ENCODE peak calls at places on chromosomes 2 and 18, in eight cellular contexts. One of them, this sample, is unnamed.

GRCh38 chr2:128228894-128229293 is 89.8 kb downstream of the HS6ST1 start:
- DNase-seq in activated CD4-positive, alpha-beta T cell treated with anti-CD3 and anti-CD28 coated beads, Interleukin-2, amount 10 ng/mL, durations not matched to agents 7 days and 5 days: no peak
- DNase-seq in IMR-90: peak; percentile 25
- DNase-seq in ACHN: no peak
- DNase-seq in stimulated activated CD4-positive, alpha-beta T cell treated with anti-CD3 and anti-CD28 coated beads, TNF-alpha, amount 100 ng/mL, for 4 hours: no peak
- DNase-seq in lower lobe of right lung: no peak
- DNase-seq in hippocampal formation: no peak
- DNase-seq in left cardiac atrium: no peak
- DNase-seq in this sample: peak; percentile 70

GRCh38 chr2:186903183-186903582 is 54.2 kb upstream of the ZSWIM2 start:
- DNase-seq in hippocampal formation: no peak
- DNase-seq in left cardiac atrium: no peak
- DNase-seq in activated CD4-positive, alpha-beta T cell treated with anti-CD3 and anti-CD28 coated beads, Interleukin-2, amount 10 ng/mL, durations not matched to agents 7 days and 5 days: no peak
- DNase-seq in lower lobe of right lung: no peak
- DNase-seq in ACHN: peak; percentile 43
- DNase-seq in IMR-90: no peak
- DNase-seq in stimulated activated CD4-positive, alpha-beta T cell treated with anti-CD3 and anti-CD28 coated beads, TNF-alpha, amount 100 ng/mL, for 4 hours: no peak
- DNase-seq in this sample: no peak

GRCh38 chr2:52510432-52510831 is 1257.2 kb upstream of the CHAC2 start:
- DNase-seq in stimulated activated CD4-positive, alpha-beta T cell treated with anti-CD3 and anti-CD28 coated beads, TNF-alpha, amount 100 ng/mL, for 4 hours: no peak
- DNase-seq in ACHN: no peak
- DNase-seq in activated CD4-positive, alpha-beta T cell treated with anti-CD3 and anti-CD28 coated beads, Interleukin-2, amount 10 ng/mL, durations not matched to agents 7 days and 5 days: no peak
- DNase-seq in hippocampal formation: no peak
- DNase-seq in lower lobe of right lung: no peak
- DNase-seq in left cardiac atrium: no peak
- DNase-seq in IMR-90: peak; percentile 78
- DNase-seq in this sample: no peak

GRCh38 chr2:59301466-59302402 is 1060.6 kb upstream of the FANCL start:
- DNase-seq in lower lobe of right lung: no peak
- DNase-seq in stimulated activated CD4-positive, alpha-beta T cell treated with anti-CD3 and anti-CD28 coated beads, TNF-alpha, amount 100 ng/mL, for 4 hours: no peak
- DNase-seq in IMR-90: peak; percentile 70
- DNase-seq in ACHN: peak; percentile 78
- DNase-seq in hippocampal formation: peak; percentile 68
- DNase-seq in activated CD4-positive, alpha-beta T cell treated with anti-CD3 and anti-CD28 coated beads, Interleukin-2, amount 10 ng/mL, durations not matched to agents 7 days and 5 days: peak; percentile 27
- DNase-seq in left cardiac atrium: peak; percentile 21
- DNase-seq in this sample: peak; percentile 53

GRCh38 chr2:229342376-229342775 is 71.3 kb upstream of the PID1 start:
- DNase-seq in stimulated activated CD4-positive, alpha-beta T cell treated with anti-CD3 and anti-CD28 coated beads, TNF-alpha, amount 100 ng/mL, for 4 hours: no peak
- DNase-seq in ACHN: peak; percentile 42
- DNase-seq in IMR-90: no peak
- DNase-seq in left cardiac atrium: peak; percentile 39
- DNase-seq in activated CD4-positive, alpha-beta T cell treated with anti-CD3 and anti-CD28 coated beads, Interleukin-2, amount 10 ng/mL, durations not matched to agents 7 days and 5 days: no peak
- DNase-seq in hippocampal formation: no peak
- DNase-seq in lower lobe of right lung: peak; percentile 60
- DNase-seq in this sample: no peak

GRCh38 chr2:38709515-38710194 is 41.5 kb downstream of the SRSF7 start:
- DNase-seq in ACHN: no peak
- DNase-seq in left cardiac atrium: no peak
- DNase-seq in lower lobe of right lung: no peak
- DNase-seq in stimulated activated CD4-positive, alpha-beta T cell treated with anti-CD3 and anti-CD28 coated beads, TNF-alpha, amount 100 ng/mL, for 4 hours: no peak
- DNase-seq in IMR-90: no peak
- DNase-seq in activated CD4-positive, alpha-beta T cell treated with anti-CD3 and anti-CD28 coated beads, Interleukin-2, amount 10 ng/mL, durations not matched to agents 7 days and 5 days: peak; percentile 64
- DNase-seq in hippocampal formation: no peak
- DNase-seq in this sample: no peak

GRCh38 chr18:3821524-3821923 is 371.6 kb downstream of the TGIF1 start:
- DNase-seq in activated CD4-positive, alpha-beta T cell treated with anti-CD3 and anti-CD28 coated beads, Interleukin-2, amount 10 ng/mL, durations not matched to agents 7 days and 5 days: no peak
- DNase-seq in ACHN: no peak
- DNase-seq in left cardiac atrium: no peak
- DNase-seq in stimulated activated CD4-positive, alpha-beta T cell treated with anti-CD3 and anti-CD28 coated beads, TNF-alpha, amount 100 ng/mL, for 4 hours: no peak
- DNase-seq in lower lobe of right lung: no peak
- DNase-seq in IMR-90: no peak
- DNase-seq in hippocampal formation: no peak
- DNase-seq in this sample: peak; percentile 19

GRCh38 chr2:218478544-218478943 is 59.6 kb downstream of the VIL1 start:
- DNase-seq in IMR-90: no peak
- DNase-seq in activated CD4-positive, alpha-beta T cell treated with anti-CD3 and anti-CD28 coated beads, Interleukin-2, amount 10 ng/mL, durations not matched to agents 7 days and 5 days: no peak
- DNase-seq in stimulated activated CD4-positive, alpha-beta T cell treated with anti-CD3 and anti-CD28 coated beads, TNF-alpha, amount 100 ng/mL, for 4 hours: no peak
- DNase-seq in ACHN: no peak
- DNase-seq in left cardiac atrium: no peak
- DNase-seq in lower lobe of right lung: no peak
- DNase-seq in hippocampal formation: no peak
- DNase-seq in this sample: no peak

GRCh38 chr18:10035306-10035991 is 121.6 kb downstream of the VAPA start:
- DNase-seq in IMR-90: no peak
- DNase-seq in activated CD4-positive, alpha-beta T cell treated with anti-CD3 and anti-CD28 coated beads, Interleukin-2, amount 10 ng/mL, durations not matched to agents 7 days and 5 days: no peak
- DNase-seq in lower lobe of right lung: peak; percentile 78
- DNase-seq in ACHN: peak; percentile 15
- DNase-seq in left cardiac atrium: no peak
- DNase-seq in stimulated activated CD4-positive, alpha-beta T cell treated with anti-CD3 and anti-CD28 coated beads, TNF-alpha, amount 100 ng/mL, for 4 hours: no peak
- DNase-seq in hippocampal formation: no peak
- DNase-seq in this sample: no peak

GRCh38 chr18:3120356-3120755 is 99.4 kb downstream of the MYOM1 start:
- DNase-seq in hippocampal formation: no peak
- DNase-seq in IMR-90: no peak
- DNase-seq in left cardiac atrium: no peak
- DNase-seq in stimulated activated CD4-positive, alpha-beta T cell treated with anti-CD3 and anti-CD28 coated beads, TNF-alpha, amount 100 ng/mL, for 4 hours: no peak
- DNase-seq in lower lobe of right lung: no peak
- DNase-seq in activated CD4-positive, alpha-beta T cell treated with anti-CD3 and anti-CD28 coated beads, Interleukin-2, amount 10 ng/mL, durations not matched to agents 7 days and 5 days: no peak
- DNase-seq in ACHN: no peak
- DNase-seq in this sample: no peak

GRCh38 chr2:101473911-101474751 is 781 bp downstream of the RFX8 start:
- DNase-seq in left cardiac atrium: peak; percentile 66
- DNase-seq in ACHN: peak; percentile 29
- DNase-seq in activated CD4-positive, alpha-beta T cell treated with anti-CD3 and anti-CD28 coated beads, Interleukin-2, amount 10 ng/mL, durations not matched to agents 7 days and 5 days: peak; percentile 56
- DNase-seq in lower lobe of right lung: peak; percentile 53
- DNase-seq in hippocampal formation: no peak
- DNase-seq in IMR-90: peak; percentile 45
- DNase-seq in stimulated activated CD4-positive, alpha-beta T cell treated with anti-CD3 and anti-CD28 coated beads, TNF-alpha, amount 100 ng/mL, for 4 hours: peak; percentile 9
- DNase-seq in this sample: no peak

GRCh38 chr2:26442707-26443106 is 35.2 kb downstream of the OTOF start:
- DNase-seq in stimulated activated CD4-positive, alpha-beta T cell treated with anti-CD3 and anti-CD28 coated beads, TNF-alpha, amount 100 ng/mL, for 4 hours: no peak
- DNase-seq in hippocampal formation: no peak
- DNase-seq in lower lobe of right lung: no peak
- DNase-seq in IMR-90: no peak
- DNase-seq in ACHN: no peak
- DNase-seq in activated CD4-positive, alpha-beta T cell treated with anti-CD3 and anti-CD28 coated beads, Interleukin-2, amount 10 ng/mL, durations not matched to agents 7 days and 5 days: no peak
- DNase-seq in left cardiac atrium: no peak
- DNase-seq in this sample: no peak

GRCh38 chr2:236859896-236860295 is 225.8 kb upstream of the COPS8 start:
- DNase-seq in left cardiac atrium: no peak
- DNase-seq in stimulated activated CD4-positive, alpha-beta T cell treated with anti-CD3 and anti-CD28 coated beads, TNF-alpha, amount 100 ng/mL, for 4 hours: no peak
- DNase-seq in ACHN: no peak
- DNase-seq in hippocampal formation: no peak
- DNase-seq in lower lobe of right lung: no peak
- DNase-seq in activated CD4-positive, alpha-beta T cell treated with anti-CD3 and anti-CD28 coated beads, Interleukin-2, amount 10 ng/mL, durations not matched to agents 7 days and 5 days: no peak
- DNase-seq in IMR-90: no peak
- DNase-seq in this sample: no peak

GRCh38 chr2:23620841-23621341 is 235.9 kb downstream of the KLHL29 start:
- DNase-seq in left cardiac atrium: no peak
- DNase-seq in IMR-90: peak; percentile 55
- DNase-seq in ACHN: no peak
- DNase-seq in hippocampal formation: no peak
- DNase-seq in activated CD4-positive, alpha-beta T cell treated with anti-CD3 and anti-CD28 coated beads, Interleukin-2, amount 10 ng/mL, durations not matched to agents 7 days and 5 days: no peak
- DNase-seq in stimulated activated CD4-positive, alpha-beta T cell treated with anti-CD3 and anti-CD28 coated beads, TNF-alpha, amount 100 ng/mL, for 4 hours: no peak
- DNase-seq in lower lobe of right lung: peak; percentile 39
- DNase-seq in this sample: peak; percentile 48

GRCh38 chr2:103338819-103339218 is 577.0 kb downstream of the TMEM182 start:
- DNase-seq in left cardiac atrium: no peak
- DNase-seq in activated CD4-positive, alpha-beta T cell treated with anti-CD3 and anti-CD28 coated beads, Interleukin-2, amount 10 ng/mL, durations not matched to agents 7 days and 5 days: no peak
- DNase-seq in ACHN: no peak
- DNase-seq in lower lobe of right lung: no peak
- DNase-seq in stimulated activated CD4-positive, alpha-beta T cell treated with anti-CD3 and anti-CD28 coated beads, TNF-alpha, amount 100 ng/mL, for 4 hours: no peak
- DNase-seq in IMR-90: no peak
- DNase-seq in hippocampal formation: no peak
- DNase-seq in this sample: no peak

GRCh38 chr2:162072181-162072702 is 1.8 kb downstream of the DPP4 start:
- DNase-seq in activated CD4-positive, alpha-beta T cell treated with anti-CD3 and anti-CD28 coated beads, Interleukin-2, amount 10 ng/mL, durations not matched to agents 7 days and 5 days: no peak
- DNase-seq in lower lobe of right lung: no peak
- DNase-seq in left cardiac atrium: no peak
- DNase-seq in IMR-90: peak; percentile 90
- DNase-seq in ACHN: peak; percentile 71
- DNase-seq in hippocampal formation: no peak
- DNase-seq in stimulated activated CD4-positive, alpha-beta T cell treated with anti-CD3 and anti-CD28 coated beads, TNF-alpha, amount 100 ng/mL, for 4 hours: no peak
- DNase-seq in this sample: no peak

GRCh38 chr2:134682726-134683125 is 36.1 kb downstream of the TMEM163 start:
- DNase-seq in activated CD4-positive, alpha-beta T cell treated with anti-CD3 and anti-CD28 coated beads, Interleukin-2, amount 10 ng/mL, durations not matched to agents 7 days and 5 days: no peak
- DNase-seq in left cardiac atrium: no peak
- DNase-seq in stimulated activated CD4-positive, alpha-beta T cell treated with anti-CD3 and anti-CD28 coated beads, TNF-alpha, amount 100 ng/mL, for 4 hours: no peak
- DNase-seq in ACHN: no peak
- DNase-seq in IMR-90: no peak
- DNase-seq in lower lobe of right lung: no peak
- DNase-seq in hippocampal formation: no peak
- DNase-seq in this sample: no peak